ENCODE peak calls at places on chromosomes 1 and 21, in seven cellular contexts. U is RWPE1; Y is AG09319; L is IMR-90; A is CD8-positive, alpha-beta T cell; W is astrocyte of the cerebellum; V is tibial artery. H is an unnamed sample.

GRCh38 chr1:93681549-93682412 is at the start of gene BCAR3:
- DNase-seq in U (peak), V (peak), L (peak), W (no peak), A (no peak), Y (no peak), H (no peak)

GRCh38 chr1:65056866-65057265 is 90.5 kb upstream of the JAK1 start:
- DNase-seq in U (no peak), Y (no peak), W (no peak), A (no peak), L (no peak), V (no peak), H (no peak)

GRCh38 chr1:44221793-44222192 is 8.5 kb downstream of the DMAP1 start:
- DNase-seq in U (no peak), L (no peak), Y (no peak), W (no peak), A (no peak), V (no peak), H (no peak)

GRCh38 chr21:43195131-43196021 is 26.6 kb downstream of the CRYAA start:
- DNase-seq in Y (no peak), A (no peak), L (no peak), W (no peak), U (no peak), V (no peak), H (peak)

GRCh38 chr1:200376521-200376920 is 33.3 kb downstream of the ZNF281 start:
- DNase-seq in W (no peak), Y (no peak), U (no peak), V (no peak), A (no peak), L (no peak), H (no peak)

GRCh38 chr1:30656171-30656940 is 67.0 kb downstream of the MATN1 start:
- DNase-seq in W (no peak), U (no peak), A (no peak), V (no peak), L (no peak), Y (no peak), H (no peak)

GRCh38 chr1:111832521-111833155 is 76.9 kb downstream of the DDX20 start:
- DNase-seq in U (no peak), A (no peak), Y (no peak), L (no peak), V (no peak), W (no peak), H (no peak)

GRCh38 chr1:155871390-155871789 is 12.0 kb downstream of the SYT11 start:
- DNase-seq in Y (no peak), A (no peak), V (peak), L (peak), U (no peak), W (no peak), H (no peak)

GRCh38 chr1:63790989-63791388 is 17.2 kb downstream of the ROR1 start:
- DNase-seq in L (no peak), W (no peak), Y (no peak), A (no peak), V (no peak), U (no peak), H (no peak)

GRCh38 chr1:65178235-65178634 is 30.2 kb downstream of the AK4 start:
- DNase-seq in L (no peak), V (no peak), W (no peak), A (no peak), Y (no peak), U (no peak), H (no peak)

GRCh38 chr1:25120286-25120685 is 112.0 kb downstream of the SYF2 start:
- DNase-seq in L (no peak), U (no peak), W (no peak), V (no peak), Y (no peak), A (no peak), H (no peak)

GRCh38 chr1:175576870-175577269 is 166.5 kb downstream of the TNR start:
- DNase-seq in L (no peak), A (no peak), W (no peak), V (no peak), U (no peak), Y (no peak), H (no peak)

GRCh38 chr1:225908013-225908640 is 15.9 kb downstream of the PYCR2 start:
- DNase-seq in Y (no peak), U (no peak), V (no peak), A (no peak), L (no peak), W (no peak), H (no peak)

GRCh38 chr1:161379071-161379470 is 11.4 kb upstream of the CFAP126 start:
- DNase-seq in L (peak), A (no peak), V (no peak), Y (no peak), W (no peak), U (no peak), H (no peak)

DNA sequence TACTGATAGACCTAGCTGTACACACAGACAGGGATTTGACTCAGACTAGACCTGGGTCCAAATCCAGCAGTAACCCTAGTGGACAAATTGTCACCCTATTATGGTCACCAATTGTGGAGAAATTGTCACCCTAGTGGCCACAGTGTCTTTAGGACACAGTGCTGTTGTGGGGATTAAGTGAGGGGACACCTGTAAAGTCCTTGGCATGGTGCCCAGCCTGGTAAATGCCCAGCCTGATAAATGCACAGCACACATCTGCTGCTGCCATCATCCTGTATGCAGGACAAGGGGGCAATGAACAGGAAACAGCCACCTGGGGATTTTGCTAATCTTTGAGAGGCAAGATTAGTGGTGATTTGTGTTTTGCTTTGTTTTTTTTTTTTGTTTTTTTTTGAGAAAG is 2.3 kb downstream of the TMEM61 start:
- DNase-seq in A (no peak), W (no peak), Y (no peak), U (no peak), L (no peak), V (no peak), H (no peak)
- TF ChIP-seq CTCF in A (no peak), W (no peak), Y (no peak), U (no peak), L (no peak), V (no peak), H (no peak)

GRCh38 chr1:72623299-72623708 is 341.0 kb upstream of the NEGR1 start:
- DNase-seq in Y (peak), L (peak), V (no peak), A (no peak), U (peak), W (no peak), H (no peak)
- TF ChIP-seq CTCF in Y (peak), L (peak), V (peak), A (no peak), U (peak), W (peak), H (peak)

GRCh38 chr1:117059678-117060440 is at the start of gene TTF2:
- DNase-seq in V (peak), Y (peak), L (peak), W (peak), U (peak), A (peak), H (peak)
- TF ChIP-seq CTCF in V (no peak), Y (no peak), L (no peak), W (no peak), U (no peak), A (no peak), H (no peak)

DNA sequence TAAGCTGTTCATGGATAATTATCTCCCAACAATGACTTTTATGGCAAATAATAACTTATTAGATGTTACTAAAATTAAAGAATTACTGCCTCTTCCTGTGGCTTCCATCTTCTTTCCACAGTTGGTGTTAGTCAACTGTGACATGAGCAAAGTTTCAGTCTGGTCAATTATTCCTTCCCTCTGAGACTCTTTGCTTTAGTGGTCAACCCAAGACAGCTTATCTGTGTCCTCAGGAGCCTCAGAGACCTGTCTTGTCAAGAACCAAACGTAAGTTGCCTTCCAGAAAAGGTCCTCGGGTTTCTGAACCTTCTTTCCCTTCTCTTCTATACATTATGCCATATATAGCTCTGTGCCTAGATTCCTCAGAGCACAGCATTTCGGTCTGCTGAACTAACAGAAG is 263.2 kb upstream of the ZP4 start:
- DNase-seq in U (no peak), L (no peak), Y (no peak), V (no peak), W (no peak), A (no peak), H (no peak)
- TF ChIP-seq CTCF in U (no peak), L (no peak), Y (no peak), V (no peak), W (no peak), A (no peak), H (no peak)

DNA sequence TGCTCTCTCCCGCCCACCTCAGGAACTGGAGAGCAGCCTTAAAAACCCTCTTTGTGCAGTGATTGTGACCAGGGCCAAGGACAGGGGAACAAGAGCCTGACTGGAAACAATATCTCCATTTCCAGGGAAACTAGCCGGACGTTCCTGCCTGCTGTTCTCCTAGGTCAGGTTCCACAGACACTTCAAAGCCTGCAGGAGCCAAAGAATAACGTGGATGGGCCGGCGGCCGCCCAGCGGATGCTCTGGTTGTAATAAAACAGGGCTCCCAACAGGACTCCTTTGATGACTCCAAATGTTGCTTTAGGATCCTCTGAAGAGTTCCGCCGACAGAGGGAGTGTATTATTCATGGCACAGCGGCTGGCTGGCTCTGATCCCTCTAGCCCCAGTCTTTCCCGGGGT is 162.2 kb downstream of the PLXNA2 start:
- DNase-seq in U (no peak), L (no peak), Y (no peak), W (no peak), V (no peak), A (no peak), H (no peak)
- TF ChIP-seq CTCF in U (no peak), L (no peak), Y (no peak), W (peak), V (no peak), A (no peak), H (no peak)

DNA sequence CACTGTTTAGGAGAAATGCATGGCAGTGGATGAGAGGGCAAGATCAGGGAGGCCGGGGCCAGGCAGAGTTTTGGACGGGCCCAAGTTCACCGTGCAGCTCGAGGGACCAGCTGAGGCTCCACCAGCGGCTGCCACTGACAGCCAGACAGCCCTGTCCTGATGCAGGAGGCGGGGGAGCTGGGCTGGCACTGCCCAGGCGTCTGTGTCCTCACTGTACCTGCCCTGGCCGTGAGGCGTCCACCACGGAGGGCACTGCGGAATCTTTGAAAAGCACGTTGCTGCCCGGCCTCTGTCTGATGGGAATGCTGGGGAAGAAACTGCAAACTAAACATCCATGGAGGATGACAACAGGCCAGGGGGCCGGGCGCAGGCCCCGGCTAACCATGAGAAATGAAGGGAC is 35.5 kb downstream of the VPS26C start:
- DNase-seq in V (no peak), Y (no peak), L (no peak), W (no peak), A (no peak), U (no peak), H (no peak)
- TF ChIP-seq CTCF in V (no peak), Y (no peak), L (no peak), W (no peak), A (no peak), U (no peak), H (no peak)

GRCh38 chr1:239011382-239011781 is 375.0 kb upstream of the CHRM3 start:
- DNase-seq in U (no peak), W (no peak), V (no peak), Y (no peak), A (no peak), L (no peak), H (no peak)

DNA sequence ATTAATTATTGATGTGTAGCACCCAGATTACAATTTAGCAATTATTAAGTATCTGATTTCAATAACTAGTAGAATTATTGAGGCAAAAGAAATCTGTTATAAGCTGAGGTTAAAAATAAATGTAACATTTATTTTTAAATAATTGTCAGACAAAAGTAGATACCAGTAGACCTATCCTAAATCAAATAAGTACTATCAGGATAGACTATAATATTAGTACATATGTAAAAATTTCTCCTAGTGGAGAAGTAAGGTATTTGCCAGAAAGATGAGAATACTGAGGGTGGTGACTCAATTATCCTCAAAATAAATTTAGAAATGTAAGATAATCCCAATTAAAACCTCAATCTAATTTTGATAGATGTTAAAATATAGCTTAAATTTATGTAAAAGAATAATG is 377.8 kb upstream of the CHRM3 start:
- DNase-seq in V (no peak), U (peak), Y (no peak), L (no peak), W (no peak), A (no peak), H (no peak)
- TF ChIP-seq CTCF in V (no peak), U (no peak), Y (no peak), L (no peak), W (no peak), A (no peak), H (no peak)